ENCODE peak calls at places on chromosomes 7 and 10, in four cellular contexts. One of them, this sample, is unnamed.

GRCh38 chr10:57338823-57339558 is 928.7 kb downstream of the IPMK start:
- DNase-seq in MM.1S: peak; percentile 70
- DNase-seq in PC-3: peak; percentile 86
- DNase-seq in PC-9: peak; percentile 37
- DNase-seq in this sample: peak; percentile 57

GRCh38 chr10:70722820-70723424 is 50.6 kb downstream of the ADAMTS14 start:
- DNase-seq in MM.1S: no peak
- DNase-seq in PC-9: peak; percentile 93
- DNase-seq in PC-3: peak; percentile 79
- DNase-seq in this sample: no peak

GRCh38 chr10:51266496-51266895 is 192.2 kb downstream of the PRKG1 start:
- DNase-seq in PC-3: no peak
- DNase-seq in PC-9: no peak
- DNase-seq in MM.1S: no peak
- DNase-seq in this sample: no peak

GRCh38 chr7:17939670-17940301 is 508 bp downstream of the SNX13 start:
- DNase-seq in MM.1S: peak; percentile 46
- DNase-seq in PC-9: peak; percentile 55
- DNase-seq in PC-3: peak; percentile 38
- DNase-seq in this sample: peak; percentile 58

GRCh38 chr7:378041-378420 is 88.1 kb downstream of the FOXL3 start:
- DNase-seq in PC-3: no peak
- DNase-seq in PC-9: no peak
- DNase-seq in MM.1S: no peak
- DNase-seq in this sample: no peak

GRCh38 chr7:24570983-24571382 is 2.3 kb upstream of the PALS2 start:
- DNase-seq in PC-9: no peak
- DNase-seq in PC-3: no peak
- DNase-seq in MM.1S: no peak
- DNase-seq in this sample: no peak

GRCh38 chr7:74058486-74058885 is 25.1 kb upstream of the LIMK1 start:
- DNase-seq in PC-9: no peak
- DNase-seq in MM.1S: no peak
- DNase-seq in PC-3: no peak
- DNase-seq in this sample: no peak

GRCh38 chr10:102835007-102835482 is 2.2 kb downstream of the CYP17A1 start:
- DNase-seq in MM.1S: peak; percentile 71
- DNase-seq in PC-3: peak; percentile 83
- DNase-seq in PC-9: peak; percentile 38
- DNase-seq in this sample: peak; percentile 88

GRCh38 chr10:85851300-85851699 is 515.3 kb downstream of the GRID1 start:
- DNase-seq in PC-9: peak; percentile 38
- DNase-seq in PC-3: no peak
- DNase-seq in MM.1S: no peak
- DNase-seq in this sample: peak; percentile 25

GRCh38 chr10:70931168-70931805 is 42.9 kb upstream of the PCBD1 start:
- DNase-seq in PC-9: peak; percentile 73
- DNase-seq in MM.1S: no peak
- DNase-seq in PC-3: peak; percentile 94
- DNase-seq in this sample: no peak

GRCh38 chr10:130656187-130656575 is 520.0 kb downstream of the GLRX3 start:
- DNase-seq in PC-9: no peak
- DNase-seq in PC-3: no peak
- DNase-seq in MM.1S: no peak
- DNase-seq in this sample: no peak

GRCh38 chr7:157337316-157338149 is 729 bp downstream of the DNAJB6 start:
- DNase-seq in PC-3: peak; percentile 49
- DNase-seq in MM.1S: peak; percentile 77
- DNase-seq in PC-9: peak; percentile 54
- DNase-seq in this sample: peak; percentile 87

GRCh38 chr10:124075116-124075955 is 18.1 kb downstream of the CHST15 start:
- DNase-seq in PC-9: no peak
- DNase-seq in PC-3: no peak
- DNase-seq in MM.1S: no peak
- DNase-seq in this sample: no peak

GRCh38 chr7:148925836-148926235 is 41.7 kb upstream of the EZH2 start:
- DNase-seq in PC-9: no peak
- DNase-seq in PC-3: no peak
- DNase-seq in MM.1S: no peak
- DNase-seq in this sample: no peak

GRCh38 chr10:71505862-71506261 is 109.1 kb downstream of the CDH23 start:
- DNase-seq in PC-3: no peak
- DNase-seq in MM.1S: no peak
- DNase-seq in PC-9: no peak
- DNase-seq in this sample: no peak

GRCh38 chr10:80458638-80459037 is 4.5 kb downstream of the TSPAN14 start:
- DNase-seq in PC-3: no peak
- DNase-seq in MM.1S: no peak
- DNase-seq in PC-9: no peak
- DNase-seq in this sample: no peak

GRCh38 chr10:14971867-14972448 is 12.8 kb downstream of the MEIG1 start:
- DNase-seq in PC-3: peak; percentile 13
- DNase-seq in MM.1S: peak; percentile 46
- DNase-seq in PC-9: no peak
- DNase-seq in this sample: no peak

GRCh38 chr10:60239228-60239627 is 150.4 kb downstream of the ANK3 start:
- DNase-seq in PC-9: no peak
- DNase-seq in PC-3: no peak
- DNase-seq in MM.1S: no peak
- DNase-seq in this sample: no peak

GRCh38 chr10:60236869-60237524 is 152.7 kb downstream of the ANK3 start:
- DNase-seq in PC-3: no peak
- DNase-seq in MM.1S: peak; percentile 97
- DNase-seq in PC-9: no peak
- DNase-seq in this sample: no peak

GRCh38 chr10:60235001-60235400 is 154.7 kb downstream of the ANK3 start:
- DNase-seq in PC-3: peak; percentile 77
- DNase-seq in MM.1S: no peak
- DNase-seq in PC-9: no peak
- DNase-seq in this sample: no peak

GRCh38 chr10:60237977-60238376 is 151.7 kb downstream of the ANK3 start:
- DNase-seq in PC-9: no peak
- DNase-seq in PC-3: peak; percentile 81
- DNase-seq in MM.1S: no peak
- DNase-seq in this sample: no peak

GRCh38 chr10:60238408-60239100 is 151.1 kb downstream of the ANK3 start:
- DNase-seq in PC-3: peak; percentile 89
- DNase-seq in MM.1S: peak; percentile 57
- DNase-seq in PC-9: no peak
- DNase-seq in this sample: peak; percentile 42
- H3K4me3 ChIP-seq in PC-3: peak overlapping the region; percentile 66
- H3K4me3 ChIP-seq in MM.1S: no peak overlapping the region
- H3K4me3 ChIP-seq in PC-9: no peak overlapping the region
- H3K4me3 ChIP-seq in this sample: no peak overlapping the region

GRCh38 chr7:135917721-135918120 is 59.4 kb downstream of the MTPN start:
- DNase-seq in MM.1S: no peak
- DNase-seq in PC-9: no peak
- DNase-seq in PC-3: no peak
- DNase-seq in this sample: no peak

GRCh38 chr7:135911091-135911490 is 66.1 kb downstream of the MTPN start:
- DNase-seq in PC-9: no peak
- DNase-seq in PC-3: no peak
- DNase-seq in MM.1S: no peak
- DNase-seq in this sample: peak; percentile 16

GRCh38 chr7:135910393-135911036 is 66.6 kb downstream of the MTPN start:
- DNase-seq in PC-9: no peak
- DNase-seq in MM.1S: no peak
- DNase-seq in PC-3: no peak
- DNase-seq in this sample: no peak

GRCh38 chr7:135914346-135914745 is 62.8 kb downstream of the MTPN start:
- DNase-seq in PC-9: no peak
- DNase-seq in PC-3: no peak
- DNase-seq in MM.1S: no peak
- DNase-seq in this sample: no peak

GRCh38 chr7:135913404-135913803 is 63.8 kb downstream of the MTPN start:
- DNase-seq in PC-9: no peak
- DNase-seq in MM.1S: no peak
- DNase-seq in PC-3: no peak
- DNase-seq in this sample: no peak
- H3K9me2 ChIP-seq in PC-9: no peaks in the 10 kb centered on the region
- H3K9me2 ChIP-seq in MM.1S: no peaks in the 10 kb centered on the region
- H3K9me2 ChIP-seq in PC-3: no peaks in the 10 kb centered on the region
- H3K9me2 ChIP-seq in this sample: no peaks in the 10 kb centered on the region

GRCh38 chr7:30162133-30162532 is 27.3 kb downstream of the MTURN start:
- DNase-seq in PC-9: no peak
- DNase-seq in MM.1S: no peak
- DNase-seq in PC-3: no peak
- DNase-seq in this sample: no peak
- H3K4me3 ChIP-seq in PC-9: no peak overlapping the region
- H3K4me3 ChIP-seq in MM.1S: no peak overlapping the region
- H3K4me3 ChIP-seq in PC-3: peak overlapping the region; percentile 56
- H3K4me3 ChIP-seq in this sample: no peak overlapping the region

DNA sequence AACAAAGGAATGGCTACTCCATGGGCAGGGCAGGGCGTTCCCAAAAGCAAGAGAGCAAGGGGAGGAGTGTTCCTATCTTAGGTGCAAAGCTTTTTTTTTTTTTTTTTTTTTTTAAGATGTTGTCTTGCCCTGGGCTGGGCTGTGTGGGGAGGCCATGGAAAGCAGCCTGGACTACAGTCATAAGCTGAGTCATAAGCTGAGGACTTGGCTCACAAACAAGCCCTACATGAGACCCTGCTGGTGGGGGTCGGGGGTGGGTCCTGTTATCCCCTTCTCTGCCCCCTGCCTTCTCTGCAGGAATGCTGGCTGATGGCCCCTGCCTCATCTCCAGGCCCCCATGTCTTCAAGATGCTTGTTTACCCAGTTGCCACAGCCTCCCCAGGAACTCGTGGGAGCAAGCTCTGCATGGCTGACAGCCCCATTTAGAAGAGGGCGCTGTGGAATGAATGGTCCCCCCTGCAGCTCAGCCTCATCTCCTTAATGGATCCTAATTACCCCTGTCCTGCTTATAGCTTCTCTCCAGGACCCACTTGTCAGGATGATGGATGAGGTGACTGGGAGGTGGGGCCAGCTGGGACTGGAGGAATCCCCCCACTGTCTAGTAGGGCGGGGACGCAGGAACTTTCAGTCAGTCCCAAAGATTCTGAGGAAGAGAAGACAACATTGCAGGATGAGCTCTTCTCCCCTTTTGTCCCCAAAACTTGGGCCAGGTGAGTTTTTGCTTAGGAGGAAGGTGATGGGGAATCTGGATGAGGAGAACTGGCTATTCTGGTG is 340.8 kb upstream of the PODXL start:
- DNase-seq in PC-3: peak; percentile 62
- DNase-seq in MM.1S: no peak
- DNase-seq in PC-9: no peak
- DNase-seq in this sample: no peak
- H3K9me2 ChIP-seq in PC-3: no peaks in the 10 kb centered on the region
- H3K9me2 ChIP-seq in MM.1S: no peaks in the 10 kb centered on the region
- H3K9me2 ChIP-seq in PC-9: no peaks in the 10 kb centered on the region
- H3K9me2 ChIP-seq in this sample: no peaks in the 10 kb centered on the region

GRCh38 chr7:134785842-134786241 is 6.4 kb downstream of the CALD1 start:
- DNase-seq in MM.1S: no peak
- DNase-seq in PC-9: no peak
- DNase-seq in PC-3: no peak
- DNase-seq in this sample: no peak
- H3K4me3 ChIP-seq in MM.1S: no peak overlapping the region
- H3K4me3 ChIP-seq in PC-9: no peak overlapping the region
- H3K4me3 ChIP-seq in PC-3: no peak overlapping the region
- H3K4me3 ChIP-seq in this sample: no peak overlapping the region

DNA sequence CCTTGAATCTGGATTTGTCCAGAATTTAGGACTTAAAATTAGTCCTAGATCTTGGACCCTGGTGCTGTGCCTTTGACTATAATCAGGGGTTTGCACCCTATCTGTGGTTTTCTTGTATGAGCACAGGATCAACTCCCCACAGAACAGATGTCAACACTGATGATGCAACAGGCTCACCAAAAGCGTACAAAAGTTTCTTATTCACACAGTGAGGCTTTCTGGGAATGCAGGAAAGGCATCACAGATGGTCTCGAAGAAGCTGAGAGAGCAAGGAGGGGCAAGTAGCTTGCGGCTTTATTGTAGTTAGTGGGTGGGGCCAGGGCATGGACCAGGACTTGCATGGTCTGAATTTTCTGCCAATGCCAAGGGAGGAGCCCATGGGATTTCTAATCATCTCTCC is 46.2 kb downstream of the SEC61G start:
- DNase-seq in PC-9: no peak
- DNase-seq in MM.1S: no peak
- DNase-seq in PC-3: no peak
- DNase-seq in this sample: no peak
- H3K9me2 ChIP-seq in PC-9: no peaks in the 10 kb centered on the region
- H3K9me2 ChIP-seq in MM.1S: no peaks in the 10 kb centered on the region
- H3K9me2 ChIP-seq in PC-3: no peaks in the 10 kb centered on the region
- H3K9me2 ChIP-seq in this sample: no peaks in the 10 kb centered on the region